ENCODE peak calls at places on chromosomes 3 and 15, in four cellular contexts. A, N, C and O are unnamed samples.

GRCh38 chr3:42780892-42781700 is 8.0 kb upstream of the CCDC13 start:
- DNase-seq in A (no peak), N (peak), C (no peak), O (no peak)

GRCh38 chr15:94848054-94848453 is 616.7 kb downstream of the MCTP2 start:
- DNase-seq in A (no peak), C (no peak), N (no peak), O (no peak)

GRCh38 chr3:45435961-45436360 is 47.6 kb downstream of the LARS2 start:
- DNase-seq in N (no peak), C (no peak), A (no peak), O (no peak)

GRCh38 chr3:186180151-186180550 is 71.3 kb upstream of the ETV5 start:
- DNase-seq in A (no peak), N (no peak), C (no peak), O (no peak)

GRCh38 chr3:61847784-61848462 is 286.6 kb downstream of the PTPRG start:
- DNase-seq in A (no peak), N (peak), C (peak), O (no peak)

GRCh38 chr3:77913524-77914174 is 873.8 kb downstream of the ROBO2 start:
- DNase-seq in A (no peak), C (no peak), N (no peak), O (no peak)

GRCh38 chr15:81171286-81171685 is 25.4 kb upstream of the IL16 start:
- DNase-seq in A (no peak), C (no peak), N (no peak), O (no peak)

GRCh38 chr3:124044961-124045360 is 53.0 kb upstream of the ROPN1 start:
- DNase-seq in C (no peak), N (no peak), A (no peak), O (no peak)